ENCODE peak calls at places on chromosomes 2 and 18, in nine cellular contexts. U is breast epithelium, R is DND-41, V is left ventricle myocardium inferior, I is right lobe of liver, D is tibial artery, B is heart left ventricle, A is astrocyte, N is ovary. G is an unnamed sample.
A peak's percentile ranks its signal among the peaks of the same experiment; 100 is the strongest.

GRCh38 chr2:1884933-1885580 is 140.7 kb upstream of the PXDN start:
- DNase-seq in U (no peak), D (peak; percentile 72), N (no peak), B (peak; percentile 32), A (peak; percentile 74), I (no peak), V (no peak), R (no peak), G (no peak)

GRCh38 chr2:180519276-180519675 is 461.1 kb upstream of the UBE2E3 start:
- DNase-seq in V (no peak), B (no peak), R (no peak), N (no peak), A (peak; percentile 59), U (no peak), I (no peak), D (no peak), G (no peak)

GRCh38 chr2:143708682-143709081 is 579.5 kb downstream of the ARHGAP15 start:
- DNase-seq in V (no peak), R (no peak), U (no peak), D (no peak), I (no peak), N (no peak), A (no peak), B (no peak), G (no peak)

GRCh38 chr2:43634604-43635306 is 2.3 kb upstream of the PLEKHH2 start:
- DNase-seq in R (no peak), N (no peak), U (no peak), A (peak; percentile 96), B (no peak), V (no peak), D (no peak), I (no peak), G (no peak)

GRCh38 chr2:237408280-237408679 is 5.7 kb downstream of the COL6A3 start:
- DNase-seq in V (peak; percentile 45), I (no peak), B (peak; percentile 61), R (no peak), D (peak; percentile 73), U (no peak), N (no peak), A (peak; percentile 52), G (no peak)

GRCh38 chr2:226711606-226712296 is 87.9 kb downstream of the IRS1 start:
- DNase-seq in R (no peak), V (no peak), I (no peak), U (no peak), D (no peak), A (no peak), B (no peak), N (no peak), G (no peak)

GRCh38 chr2:8985561-8986326 is 17.7 kb downstream of the MBOAT2 start:
- DNase-seq in U (no peak), V (no peak), I (no peak), N (no peak), B (no peak), A (peak; percentile 93), D (no peak), R (no peak), G (no peak)

GRCh38 chr2:143728498-143728897 is 599.3 kb downstream of the ARHGAP15 start:
- DNase-seq in R (no peak), N (no peak), B (no peak), I (no peak), D (no peak), A (no peak), U (no peak), V (no peak), G (no peak)

GRCh38 chr18:21980744-21981143 is 188.6 kb upstream of the GATA6 start:
- DNase-seq in R (no peak), V (no peak), U (no peak), N (no peak), D (no peak), A (no peak), B (no peak), I (peak; percentile 66), G (no peak)

GRCh38 chr2:9310827-9311226 is 104.2 kb downstream of the ASAP2 start:
- DNase-seq in I (no peak), V (no peak), D (no peak), B (no peak), R (no peak), A (peak; percentile 54), U (no peak), N (no peak), G (no peak)

GRCh38 chr2:147408357-147408756 is 436.5 kb upstream of the ACVR2A start:
- DNase-seq in A (no peak), V (no peak), D (no peak), U (no peak), B (no peak), N (no peak), R (no peak), I (no peak), G (no peak)

GRCh38 chr2:121008978-121009377 is 273.3 kb downstream of the GLI2 start:
- DNase-seq in U (no peak), N (no peak), V (no peak), R (no peak), I (no peak), A (no peak), D (no peak), B (no peak), G (no peak)

GRCh38 chr2:219798430-219798829 is 171.0 kb downstream of the SLC4A3 start:
- DNase-seq in U (no peak), N (no peak), D (no peak), R (no peak), B (no peak), V (no peak), I (no peak), A (no peak), G (no peak)

GRCh38 chr18:23981369-23981768 is 33.2 kb upstream of the TTC39C start:
- DNase-seq in R (no peak), I (no peak), U (no peak), D (no peak), N (no peak), V (no peak), A (no peak), B (no peak), G (no peak)

GRCh38 chr18:2985628-2986027 is 27.3 kb downstream of the LPIN2 start:
- DNase-seq in N (no peak), I (no peak), B (no peak), V (no peak), A (peak; percentile 46), R (no peak), D (no peak), U (no peak), G (no peak)

GRCh38 chr2:26585966-26586365 is 55.2 kb downstream of the CIB4 start:
- DNase-seq in N (no peak), V (no peak), I (peak; percentile 6), R (no peak), U (no peak), B (no peak), D (peak; percentile 48), A (no peak), G (no peak)
- H3K27me3 ChIP-seq in N (no peaks in the 10 kb centered on the region), V (peaks cover 94% of the 10 kb centered on the region), I (no peaks in the 10 kb centered on the region), R (peaks cover 18% of the 10 kb centered on the region), U (peaks cover 46% of the 10 kb centered on the region), B (peaks cover 55% of the 10 kb centered on the region), D (no peaks in the 10 kb centered on the region), A (peaks cover 55% of the 10 kb centered on the region), G (no peaks in the 10 kb centered on the region)

GRCh38 chr2:28906821-28907220 is 12.4 kb downstream of the WDR43 start:
- DNase-seq in V (no peak), I (no peak), D (no peak), U (no peak), N (no peak), A (no peak), R (no peak), B (no peak), G (no peak)

GRCh38 chr2:28908172-28908571 is 13.7 kb downstream of the WDR43 start:
- DNase-seq in N (no peak), R (no peak), D (no peak), I (no peak), U (no peak), B (no peak), A (no peak), V (no peak), G (no peak)

GRCh38 chr2:28905533-28905932 is 11.1 kb downstream of the WDR43 start:
- DNase-seq in I (peak; percentile 19), A (no peak), R (no peak), U (no peak), B (no peak), D (no peak), N (no peak), V (no peak), G (no peak)

GRCh38 chr2:28906376-28906775 is 11.9 kb downstream of the WDR43 start:
- DNase-seq in A (no peak), B (no peak), U (no peak), N (no peak), R (no peak), D (no peak), V (no peak), I (no peak), G (no peak)

DNA sequence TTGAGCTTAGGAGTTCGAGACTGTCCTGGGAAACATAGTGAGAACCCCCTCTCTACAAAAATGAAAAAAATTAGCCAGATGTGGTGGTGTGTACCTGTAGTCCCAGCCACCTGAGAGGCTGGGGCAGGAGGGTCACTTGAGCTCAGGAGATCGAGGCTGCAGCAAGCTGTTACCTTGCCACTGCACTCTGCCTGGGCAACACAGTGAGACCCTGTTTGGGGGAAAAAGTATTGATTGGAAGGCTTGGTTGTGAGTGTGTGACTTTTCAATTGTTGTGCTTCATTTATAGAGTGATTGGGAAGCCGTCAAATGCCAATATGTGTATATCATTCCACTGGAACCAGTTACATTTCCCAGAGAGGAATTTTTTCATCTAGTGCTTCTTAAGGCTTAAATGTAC is 15.2 kb downstream of the WDR43 start:
- DNase-seq in N (no peak), U (no peak), R (no peak), V (no peak), A (no peak), I (no peak), D (no peak), B (no peak), G (no peak)
- H3K27ac ChIP-seq in N (no peak overlapping the region), U (no peak overlapping the region), R (no peak overlapping the region), V (no peak overlapping the region), A (no peak overlapping the region), I (no peak overlapping the region), D (no peak overlapping the region), B (no peak overlapping the region), G (no peak overlapping the region)

GRCh38 chr2:176174382-176174834 is 14.1 kb upstream of the HOXD1 start:
- DNase-seq in B (no peak), V (no peak), U (no peak), D (no peak), A (peak; percentile 70), I (no peak), R (no peak), N (no peak), G (no peak)
- H3K27me3 ChIP-seq in B (peaks cover 97% of the 10 kb centered on the region), V (peaks cover 100% of the 10 kb centered on the region), U (peaks cover 92% of the 10 kb centered on the region), D (no peaks in the 10 kb centered on the region), A (peaks cover 74% of the 10 kb centered on the region), I (peaks cover 61% of the 10 kb centered on the region), R (peaks cover 23% of the 10 kb centered on the region), N (no peaks in the 10 kb centered on the region), G (peaks cover 62% of the 10 kb centered on the region)

GRCh38 chr18:73852789-73853188 is 294.8 kb downstream of the FBXO15 start:
- DNase-seq in N (no peak), R (no peak), V (no peak), U (no peak), I (no peak), A (no peak), B (no peak), D (no peak), G (no peak)

GRCh38 chr18:73850782-73851181 is 296.9 kb downstream of the FBXO15 start:
- DNase-seq in U (no peak), V (no peak), R (no peak), A (no peak), I (no peak), B (no peak), D (no peak), N (no peak), G (no peak)

GRCh38 chr18:73842795-73843394 is 304.7 kb downstream of the FBXO15 start:
- DNase-seq in A (peak; percentile 29), B (no peak), D (no peak), N (no peak), I (peak; percentile 40), V (no peak), R (peak; percentile 58), U (no peak), G (peak; percentile 35)

GRCh38 chr18:73848656-73849055 is 299.0 kb downstream of the FBXO15 start:
- DNase-seq in B (no peak), A (peak; percentile 89), U (no peak), R (no peak), I (no peak), V (no peak), D (no peak), N (no peak), G (no peak)
- H3K27ac ChIP-seq in B (no peak overlapping the region), A (no peak overlapping the region), U (no peak overlapping the region), R (no peak overlapping the region), I (no peak overlapping the region), V (peak overlapping the region; percentile 58), D (no peak overlapping the region), N (no peak overlapping the region), G (no peak overlapping the region)